ENCODE peak calls at places on chromosome 1, in six cellular contexts. M, N, H, D, U and R are unnamed samples.

GRCh38 chr1:116737855-116738318 is 16.3 kb upstream of the CD2 start:
- DNase-seq in M (no peak), H (peak; percentile 48), D (no peak), U (no peak), N (no peak), R (no peak)

GRCh38 chr1:211893260-211893659 is 62.7 kb upstream of the LPGAT1 start:
- DNase-seq in N (no peak), H (no peak), D (no peak), U (peak; percentile 20), M (no peak), R (no peak)

GRCh38 chr1:247415423-247416361 is at the start of gene NLRP3:
- DNase-seq in U (peak; percentile 5), H (no peak), N (no peak), M (no peak), D (no peak), R (no peak)

GRCh38 chr1:227437495-227438008 is 119.3 kb upstream of the CDC42BPA start:
- DNase-seq in M (peak; percentile 83), H (no peak), U (peak; percentile 25), D (peak; percentile 82), N (peak; percentile 87), R (peak; percentile 68)

GRCh38 chr1:89754518-89754917 is 66.3 kb upstream of the LRRC8D start:
- DNase-seq in M (no peak), U (no peak), H (no peak), D (no peak), N (no peak), R (peak; percentile 63)

GRCh38 chr1:116474921-116475849 is 95.6 kb downstream of the CD58 start:
- DNase-seq in N (no peak), M (no peak), H (no peak), D (no peak), U (peak; percentile 98), R (no peak)

GRCh38 chr1:204941415-204942338 is 71.0 kb downstream of the NFASC start:
- DNase-seq in U (peak; percentile 42), M (peak; percentile 75), H (no peak), D (peak; percentile 77), N (peak; percentile 52), R (peak; percentile 31)

GRCh38 chr1:153366261-153366660 is 8.6 kb downstream of the S100A9 start:
- DNase-seq in D (no peak), N (no peak), H (no peak), M (no peak), U (no peak), R (no peak)

GRCh38 chr1:203402609-203403337 is 51.9 kb upstream of the FMOD start:
- DNase-seq in U (no peak), H (no peak), D (no peak), N (no peak), M (no peak), R (peak; percentile 98)
- TF ChIP-seq SMC3 in U (no peak), H (no peak), D (no peak), N (no peak), M (no peak), R (no peak)

DNA sequence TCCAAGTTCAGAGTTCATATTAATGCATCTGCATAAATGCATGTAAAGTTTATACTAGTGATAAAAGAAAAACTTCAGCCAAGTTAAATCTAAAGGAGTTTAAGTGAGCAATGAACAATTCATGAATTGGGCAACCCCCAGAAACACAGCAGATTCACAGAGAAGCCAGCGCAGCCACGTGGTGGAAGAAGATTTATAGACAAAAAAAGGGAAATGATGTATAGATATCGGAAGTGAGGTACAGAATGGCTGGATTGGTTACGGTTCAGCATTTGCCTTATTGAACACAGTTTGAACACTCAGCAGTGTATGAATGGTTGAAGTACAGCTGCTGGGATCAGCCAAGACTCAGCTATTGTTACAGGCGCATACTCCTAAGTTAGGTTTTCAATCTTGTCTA is 5.7 kb downstream of the AK5 start:
- DNase-seq in U (no peak), H (no peak), N (no peak), D (no peak), M (no peak), R (no peak)
- TF ChIP-seq SMC3 in U (no peak), H (no peak), N (no peak), D (no peak), M (no peak), R (no peak)

DNA sequence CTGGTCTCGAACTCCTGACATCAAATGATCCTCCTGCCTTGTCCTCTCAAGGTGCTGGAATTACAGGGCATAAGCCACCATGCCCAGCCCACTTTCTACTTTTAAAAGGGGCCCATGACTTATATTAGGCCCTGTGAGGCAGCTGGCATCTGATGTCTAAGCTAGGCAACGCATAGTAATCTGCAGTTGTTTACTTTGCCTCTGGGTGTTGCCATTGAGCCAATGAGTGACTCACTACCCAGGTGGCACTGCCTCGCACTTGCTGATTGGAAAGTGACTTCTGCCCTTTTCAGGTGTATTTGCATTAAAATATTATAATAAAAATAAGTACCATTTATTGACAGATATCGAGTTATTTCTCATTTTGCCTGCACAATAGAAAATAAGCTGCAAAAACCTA is 84.9 kb downstream of the KIF14 start:
- DNase-seq in H (no peak), U (peak; percentile 10), M (peak; percentile 32), D (peak; percentile 38), N (peak; percentile 82), R (no peak)
- TF ChIP-seq SMC3 in H (peak; percentile 21), U (no peak), M (no peak), D (peak; percentile 8), N (no peak), R (no peak)

DNA sequence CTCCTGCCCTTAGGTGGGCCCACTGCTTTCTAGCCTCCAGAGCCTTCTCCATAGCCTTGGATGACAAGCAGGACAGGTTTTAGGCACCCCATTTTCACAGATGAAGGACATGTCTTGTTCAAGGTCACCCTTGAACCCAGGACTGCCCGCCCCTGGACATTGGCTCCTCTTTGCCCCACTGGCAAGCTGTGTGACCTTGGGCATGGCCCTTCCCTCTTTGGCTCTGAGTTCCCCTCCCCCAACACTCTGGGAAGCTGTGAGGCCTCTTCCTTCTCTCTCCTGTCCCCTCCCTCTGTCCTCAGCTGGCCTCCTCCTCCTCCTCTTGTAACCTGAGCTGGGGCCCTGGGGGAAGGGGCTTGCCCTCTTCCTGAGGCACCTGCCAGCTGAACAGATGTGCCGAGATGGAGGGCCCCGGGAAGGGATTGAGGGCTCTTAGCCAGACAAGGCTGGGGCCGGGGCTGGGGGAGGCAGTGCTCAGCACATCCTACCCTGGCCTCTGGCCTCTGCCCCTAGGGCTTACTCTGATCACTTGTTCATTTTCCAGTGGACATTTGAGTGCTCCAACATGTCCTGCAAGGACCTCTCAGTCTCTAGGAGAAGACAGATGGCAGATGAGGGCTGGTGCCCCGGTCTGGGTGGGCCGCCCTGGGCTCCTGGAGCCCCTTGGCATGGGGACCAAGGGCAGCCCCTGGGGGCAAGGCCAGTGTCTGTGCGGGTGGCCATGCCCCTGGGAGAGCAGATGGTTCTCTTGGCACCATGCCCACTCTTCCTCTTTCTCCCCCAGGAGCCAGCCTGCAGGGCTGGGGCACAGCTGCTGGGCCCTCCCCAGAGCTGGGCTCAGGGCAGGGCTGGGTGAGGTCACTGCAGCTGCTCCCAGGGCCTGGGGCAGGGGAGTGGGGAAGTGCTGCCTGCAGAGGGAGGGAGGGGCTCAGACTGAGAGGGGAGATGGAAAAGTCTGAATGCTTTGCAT is 10.7 kb downstream of the FOXO6 start:
- DNase-seq in M (no peak), D (peak; percentile 71), U (peak; percentile 13), H (no peak), N (no peak), R (no peak)
- TF ChIP-seq SMC3 in M (no peak), D (no peak), U (no peak), H (no peak), N (no peak), R (no peak)

DNA sequence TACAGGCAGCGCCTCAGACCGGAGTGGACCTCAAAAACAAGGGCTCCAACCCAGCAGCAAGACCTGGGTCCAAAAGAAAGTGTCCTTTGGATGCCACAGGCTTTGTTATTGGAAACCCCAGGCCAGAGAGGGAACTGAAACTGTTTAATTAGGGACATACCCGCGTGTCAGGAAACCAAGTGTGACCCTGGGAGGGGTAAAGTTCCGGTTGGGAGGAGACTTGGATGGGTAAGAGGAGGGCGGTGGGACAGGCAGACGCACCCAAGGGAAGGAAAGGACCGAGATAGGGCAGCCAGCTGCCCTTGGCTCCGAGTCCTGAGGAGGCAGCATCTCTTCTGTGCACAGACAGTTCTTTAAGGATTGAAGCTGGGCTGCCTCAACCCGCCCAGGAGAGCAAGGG is 71.4 kb downstream of the CDC7 start:
- DNase-seq in M (no peak), D (no peak), U (no peak), H (peak; percentile 62), N (no peak), R (no peak)
- TF ChIP-seq SMC3 in M (no peak), D (no peak), U (no peak), H (no peak), N (no peak), R (no peak)

GRCh38 chr1:165896277-165896676 is 68.9 kb downstream of the UCK2 start:
- DNase-seq in U (no peak), M (no peak), D (no peak), N (no peak), H (no peak), R (peak; percentile 98)
- TF ChIP-seq SMC3 in U (no peak), M (no peak), D (no peak), N (no peak), H (no peak), R (no peak)

GRCh38 chr1:1617925-1618324 is 2.6 kb downstream of the MIB2 start:
- DNase-seq in N (no peak), H (no peak), M (no peak), D (no peak), U (no peak), R (no peak)
- TF ChIP-seq SMC3 in N (no peak), H (no peak), M (no peak), D (no peak), U (no peak), R (no peak)

GRCh38 chr1:2547210-2548067 is 8.7 kb upstream of the TNFRSF14 start:
- DNase-seq in M (no peak), H (no peak), U (no peak), N (no peak), D (no peak), R (no peak)
- TF ChIP-seq SMC3 in M (no peak), H (no peak), U (no peak), N (no peak), D (no peak), R (no peak)